ENCODE peak calls at places on chromosomes 6 and 20, in ten cellular contexts. K is body of pancreas, H is lower leg skin, I is IMR-90, Z is suprapubic skin, L is gastrocnemius medialis, E is H1, S is HCT116, B is uterus, G is NB4. W is an unnamed sample.

GRCh38 chr6:139577991-139578604 is 203.7 kb upstream of the CITED2 start:
- DNase-seq in K (no peak), H (no peak), I (peak; percentile 94), Z (no peak), L (no peak), E (no peak), S (no peak), B (no peak), G (no peak), W (no peak)

GRCh38 chr6:73314577-73315492 is 39.2 kb downstream of the DPPA5 start:
- DNase-seq in K (no peak), H (no peak), I (no peak), Z (no peak), L (no peak), E (peak; percentile 43), S (no peak), B (no peak), G (no peak), W (no peak)

GRCh38 chr6:14272111-14273085 is 154.8 kb downstream of the CD83 start:
- DNase-seq in K (no peak), H (no peak), I (peak; percentile 42), Z (no peak), L (no peak), E (peak; percentile 30), S (no peak), B (no peak), G (peak; percentile 26), W (no peak)

GRCh38 chr6:30938730-30939129 is 2.0 kb upstream of the MUCL3 start:
- DNase-seq in K (no peak), H (no peak), I (no peak), Z (no peak), L (no peak), E (no peak), S (no peak), B (no peak), G (no peak), W (no peak)

GRCh38 chr6:100283288-100283687 is 181.4 kb downstream of the SIM1 start:
- DNase-seq in K (no peak), H (no peak), I (peak; percentile 72), Z (no peak), L (no peak), E (no peak), S (peak; percentile 75), B (no peak), G (no peak), W (no peak)

GRCh38 chr6:118667988-118668387 is 16.6 kb upstream of the CEP85L start:
- DNase-seq in K (no peak), H (no peak), I (peak; percentile 29), Z (no peak), L (no peak), E (no peak), S (no peak), B (no peak), G (no peak), W (no peak)

GRCh38 chr6:17691925-17692538 is 14.7 kb downstream of the NUP153 start:
- DNase-seq in K (no peak), H (no peak), I (no peak), Z (no peak), L (no peak), E (no peak), S (no peak), B (no peak), G (no peak), W (no peak)

GRCh38 chr20:21513881-21514540 is at the start of gene NKX2-2:
- DNase-seq in K (no peak), H (no peak), I (no peak), Z (no peak), L (no peak), E (peak; percentile 75), S (no peak), B (no peak), G (no peak), W (no peak)

GRCh38 chr6:141593311-141593710 is 539.4 kb upstream of the GJE1 start:
- DNase-seq in K (no peak), H (no peak), I (no peak), Z (no peak), L (no peak), E (no peak), S (no peak), B (no peak), G (no peak), W (no peak)

DNA sequence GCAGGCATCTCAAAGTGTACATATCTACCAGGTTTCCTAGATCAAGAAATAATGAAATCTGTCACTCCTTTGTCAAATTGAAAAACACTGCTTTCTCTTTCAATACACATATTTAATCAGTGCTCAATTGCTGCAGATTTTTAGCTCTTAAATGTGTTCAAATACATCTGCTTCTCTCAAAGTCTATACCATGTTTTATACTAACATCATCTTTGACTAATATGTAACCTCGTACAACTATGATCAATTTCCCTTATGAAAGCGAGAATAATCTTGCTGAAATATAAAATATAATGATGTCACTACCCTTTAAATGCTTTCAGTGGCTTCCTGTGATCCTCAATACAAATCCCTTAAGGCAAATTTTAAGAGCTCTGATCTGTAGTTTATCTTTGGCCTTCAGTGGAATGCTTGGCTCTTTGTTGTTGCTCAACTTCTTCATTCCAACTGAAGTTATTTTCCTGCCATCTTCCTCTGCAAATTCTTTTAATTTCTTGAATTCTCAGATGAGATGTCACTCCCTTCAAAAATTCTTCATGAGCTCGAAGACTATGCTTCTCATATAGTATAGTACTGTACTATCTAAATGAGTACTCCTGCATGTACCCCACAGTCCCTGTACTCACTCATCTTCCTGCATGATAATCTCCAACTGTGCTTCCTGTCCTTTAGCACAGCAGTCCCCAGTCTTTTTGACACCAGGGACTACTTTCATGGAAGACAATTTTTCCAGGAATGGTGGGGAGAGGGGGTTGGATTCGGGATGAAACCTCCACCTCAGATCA is 545.1 kb upstream of the GJE1 start:
- DNase-seq in K (no peak), H (no peak), I (peak; percentile 81), Z (no peak), L (no peak), E (no peak), S (no peak), B (no peak), G (no peak), W (no peak)
- TF ChIP-seq CTCF in K (no peak), H (no peak), I (no peak), Z (no peak), L (no peak), E (no peak), S (no peak), B (no peak), G (no peak), W (no peak)

DNA sequence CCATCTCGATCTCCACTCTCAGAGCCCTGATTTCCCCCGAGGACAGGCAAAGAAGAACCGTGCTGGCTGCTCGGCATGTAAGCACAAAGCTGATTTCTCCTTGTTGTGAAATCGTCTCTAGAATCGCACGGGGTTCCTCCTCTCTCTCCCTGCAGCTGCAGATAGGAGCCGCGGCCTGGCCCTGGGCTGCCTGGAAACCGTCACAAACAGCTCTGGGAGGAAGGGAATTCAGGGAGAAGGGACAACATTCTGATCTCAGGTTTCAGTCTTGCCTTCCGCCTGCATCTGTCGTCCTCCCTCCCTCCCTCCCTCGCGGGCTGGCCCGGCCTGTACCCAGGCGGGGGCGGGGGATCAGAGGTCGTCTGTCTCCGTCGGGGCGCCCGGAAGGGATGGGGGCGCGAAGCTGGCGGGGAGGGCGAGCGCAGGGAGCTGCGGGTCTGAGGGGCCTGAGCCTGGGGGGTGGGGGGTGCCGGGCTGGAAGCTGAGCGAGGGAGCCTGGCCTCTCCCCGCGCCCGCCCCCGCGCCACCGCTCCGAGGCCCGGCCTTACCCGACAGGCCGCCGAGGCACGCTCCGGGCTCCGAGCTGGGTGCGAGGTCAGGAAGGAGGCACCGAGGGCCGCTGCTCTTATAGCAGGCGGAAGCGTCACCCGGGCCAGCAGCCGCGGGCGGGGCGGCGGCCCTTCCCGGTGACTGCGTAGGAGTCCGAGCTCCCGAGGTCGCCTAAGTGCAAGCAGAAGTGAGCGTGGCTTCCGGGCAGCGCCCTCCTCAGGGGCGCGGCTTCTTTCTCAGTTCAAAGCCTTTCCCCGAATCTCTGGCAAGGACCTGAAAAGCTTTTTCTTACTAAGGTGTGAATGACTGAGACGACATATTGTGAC is at the start of gene SERPINB1:
- DNase-seq in K (peak; percentile 92), H (peak; percentile 83), I (peak; percentile 97), Z (peak; percentile 92), L (peak; percentile 83), E (peak; percentile 83), S (peak; percentile 81), B (peak; percentile 81), G (peak; percentile 97), W (peak; percentile 78)
- TF ChIP-seq POLR2A in K (peak; percentile 94), H (no peak), I (peak; percentile 79), Z (peak; percentile 23), L (peak; percentile 65), E (peak; percentile 59), S (peak; percentile 42), B (no peak), G (peak; percentile 42), W (no peak)

DNA sequence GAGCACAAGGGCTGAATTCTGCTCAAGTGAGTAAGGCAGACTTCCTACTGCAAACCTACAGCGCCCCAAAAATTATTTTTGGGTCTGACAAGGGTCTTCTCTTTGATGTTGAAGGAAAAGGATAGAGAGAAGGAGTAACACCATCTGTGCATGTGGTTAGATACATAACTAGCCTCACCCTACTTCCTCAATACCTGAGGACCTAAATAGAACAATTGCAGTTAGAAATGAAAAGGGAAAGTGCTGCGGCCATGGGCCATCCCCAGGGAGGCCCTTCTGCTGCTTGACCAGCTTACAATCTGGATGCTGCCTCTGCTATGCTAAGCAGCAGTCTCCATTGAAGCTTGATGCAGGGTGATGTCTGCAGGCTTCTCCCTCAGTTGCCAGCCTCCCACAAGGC is 63.2 kb upstream of the ARMH2 start:
- DNase-seq in K (no peak), H (no peak), I (no peak), Z (no peak), L (no peak), E (no peak), S (no peak), B (no peak), G (peak; percentile 63), W (no peak)
- TF ChIP-seq CTCF in K (no peak), H (no peak), I (no peak), Z (no peak), L (no peak), E (no peak), S (no peak), B (no peak), G (no peak), W (no peak)

GRCh38 chr20:64077876-64078551 is 1.3 kb downstream of the RGS19 start:
- DNase-seq in K (no peak), H (no peak), I (no peak), Z (no peak), L (no peak), E (no peak), S (no peak), B (no peak), G (peak; percentile 94), W (no peak)

GRCh38 chr20:64080013-64080812 is at the start of gene OPRL1:
- DNase-seq in K (no peak), H (no peak), I (no peak), Z (no peak), L (peak; percentile 13), E (peak; percentile 74), S (no peak), B (no peak), G (no peak), W (no peak)

GRCh38 chr20:64080813-64081619 is 1.1 kb downstream of the OPRL1 start:
- DNase-seq in K (no peak), H (no peak), I (no peak), Z (no peak), L (no peak), E (no peak), S (no peak), B (no peak), G (peak; percentile 24), W (no peak)

GRCh38 chr20:64078934-64079272 is 415 bp downstream of the RGS19 start:
- DNase-seq in K (no peak), H (no peak), I (no peak), Z (no peak), L (no peak), E (no peak), S (no peak), B (no peak), G (no peak), W (no peak)

GRCh38 chr20:64079273-64080012 is at the start of gene RGS19:
- DNase-seq in K (peak; percentile 69), H (peak; percentile 64), I (peak; percentile 64), Z (peak; percentile 86), L (peak; percentile 43), E (peak; percentile 86), S (no peak), B (peak; percentile 56), G (peak; percentile 98), W (peak; percentile 45)
- TF ChIP-seq POLR2A in K (peak; percentile 19), H (no peak), I (no peak), Z (no peak), L (peak; percentile 32), E (no peak), S (no peak), B (no peak), G (peak; percentile 64), W (no peak)